ENCODE peak calls at places on chromosomes 3 and 15, in four cellular contexts. H is activated T-helper 2 cell treated with anti-CD3 and anti-CD28 coated beads, Interferon-gamma antibody, Interleukin-2, Interleukin-4, amounts not matched to agents 10 μg/mL and 5 μg/mL and 100 μg/mL, durations not matched to agents 14 hours and 24 hours and 36 hours; C is stimulated activated CD8-positive, alpha-beta memory T cell treated with anti-CD3 and anti-CD28 coated beads, Interleukin-4, amount 100 ng/mL, for 24 hours; B is ovary. T is an unnamed sample.

GRCh38 chr15:63353887-63354286 is 27.8 kb downstream of the CA12 start:
- DNase-seq in H (no peak), C (no peak), B (no peak), T (no peak)

GRCh38 chr15:78455749-78456148 is 17.7 kb downstream of the IREB2 start:
- DNase-seq in H (no peak), C (no peak), B (no peak), T (peak; percentile 92)

GRCh38 chr3:129058441-129059194 is 2.0 kb upstream of the GP9 start:
- DNase-seq in H (no peak), C (no peak), B (no peak), T (no peak)

GRCh38 chr3:108088146-108088545 is 2.7 kb downstream of the CD47 start:
- DNase-seq in H (no peak), C (no peak), B (no peak), T (no peak)

GRCh38 chr3:190378240-190378891 is 9.6 kb upstream of the CLDN16 start:
- DNase-seq in H (no peak), C (no peak), B (no peak), T (peak; percentile 76)

GRCh38 chr15:100383302-100384107 is 41.7 kb upstream of the ADAMTS17 start:
- DNase-seq in H (no peak), C (no peak), B (peak; percentile 29), T (peak; percentile 59)

GRCh38 chr3:77081240-77081661 is 41.4 kb downstream of the ROBO2 start:
- DNase-seq in H (no peak), C (no peak), B (peak; percentile 25), T (no peak)

GRCh38 chr3:16183601-16184270 is 9.3 kb downstream of the GALNT15 start:
- DNase-seq in H (no peak), C (no peak), B (no peak), T (peak; percentile 44)

GRCh38 chr15:58261368-58261767 is 123.2 kb downstream of the AQP9 start:
- DNase-seq in H (no peak), C (no peak), B (no peak), T (no peak)

GRCh38 chr3:132926098-132926497 is 112.1 kb upstream of the TMEM108 start:
- DNase-seq in H (no peak), C (no peak), B (no peak), T (no peak)

GRCh38 chr3:49650177-49650576 is 24.0 kb upstream of the APEH start:
- DNase-seq in H (no peak), C (no peak), B (no peak), T (no peak)

GRCh38 chr15:39459538-39459937 is 121.3 kb upstream of the THBS1 start:
- DNase-seq in H (no peak), C (no peak), B (no peak), T (no peak)

GRCh38 chr3:70519913-70520659 is 207.6 kb upstream of the MDFIC2 start:
- DNase-seq in H (no peak), C (no peak), B (no peak), T (no peak)

GRCh38 chr3:63724987-63725386 is 72.5 kb downstream of the SNTN start:
- DNase-seq in H (no peak), C (no peak), B (no peak), T (no peak)

GRCh38 chr3:151008699-151009098 is 36.2 kb upstream of the CLRN1 start:
- DNase-seq in H (no peak), C (no peak), B (no peak), T (no peak)

GRCh38 chr3:189393598-189393997 is 221.8 kb downstream of the TPRG1 start:
- DNase-seq in H (no peak), C (no peak), B (no peak), T (no peak)

GRCh38 chr3:45555154-45555591 is 39.4 kb upstream of the LIMD1 start:
- DNase-seq in H (no peak), C (no peak), B (no peak), T (no peak)

GRCh38 chr3:133927543-133928066 is 31.9 kb upstream of the RAB6B start:
- DNase-seq in H (peak; percentile 54), C (peak; percentile 60), B (peak; percentile 73), T (peak; percentile 38)

GRCh38 chr15:83372434-83372873 is 74.7 kb upstream of the SH3GL3 start:
- DNase-seq in H (no peak), C (no peak), B (no peak), T (no peak)

GRCh38 chr15:99702895-99703602 is 30.2 kb downstream of the LYSMD4 start:
- DNase-seq in H (no peak), C (no peak), B (no peak), T (no peak)

GRCh38 chr3:147775816-147776530 is 366.8 kb downstream of the ZIC1 start:
- DNase-seq in H (no peak), C (no peak), B (no peak), T (no peak)

GRCh38 chr15:20280933-20281463 is 260.6 kb downstream of the GOLGA6L6 start:
- DNase-seq in H (no peak), C (no peak), B (no peak), T (no peak)

GRCh38 chr15:29348308-29348914 is 78.8 kb upstream of the NSMCE3 start:
- DNase-seq in H (no peak), C (no peak), B (no peak), T (no peak)

GRCh38 chr15:77864211-77865105 is 213.1 kb downstream of the TBC1D2B start:
- DNase-seq in H (no peak), C (no peak), B (no peak), T (no peak)

GRCh38 chr15:68994149-68994548 is 20.3 kb upstream of the NOX5 start:
- DNase-seq in H (no peak), C (no peak), B (no peak), T (no peak)

GRCh38 chr15:58627046-58627445 is 122.5 kb downstream of the ADAM10 start:
- DNase-seq in H (no peak), C (no peak), B (no peak), T (no peak)

GRCh38 chr3:37574177-37574958 is 287.3 kb upstream of the CTDSPL start:
- DNase-seq in H (no peak), C (no peak), B (no peak), T (no peak)

GRCh38 chr3:101026881-101027678 is 33.9 kb upstream of the ABI3BP start:
- DNase-seq in H (no peak), C (no peak), B (no peak), T (no peak)

GRCh38 chr3:175146258-175146657 is 287.1 kb downstream of the NAALADL2 start:
- DNase-seq in H (no peak), C (no peak), B (no peak), T (no peak)

GRCh38 chr15:52558196-52558595 is 10.6 kb downstream of the ARPP19 start:
- DNase-seq in H (peak; percentile 57), C (peak; percentile 23), B (no peak), T (no peak)

GRCh38 chr15:32849769-32850668 is 132.2 kb downstream of the GREM1 start:
- DNase-seq in H (no peak), C (no peak), B (no peak), T (no peak)

GRCh38 chr3:96961576-96961975 is 147.2 kb downstream of the EPHA6 start:
- DNase-seq in H (no peak), C (no peak), B (no peak), T (no peak)

GRCh38 chr15:56243117-56243773 is 434 bp downstream of the RFX7 start:
- DNase-seq in H (peak; percentile 12), C (peak; percentile 15), B (peak; percentile 61), T (peak; percentile 59)

GRCh38 chr3:117479095-117479494 is 769.5 kb downstream of the TUSC7 start:
- DNase-seq in H (no peak), C (no peak), B (no peak), T (no peak)

GRCh38 chr15:76174654-76175053 is 114.9 kb downstream of the TMEM266 start:
- DNase-seq in H (no peak), C (no peak), B (no peak), T (no peak)